ENCODE peak calls at places on chromosomes 4 and X, in seven cellular contexts. G is NCI-H1105 treated with DMSO at 0.1 percent for 48 hours; P is NCI-H1930; T is NCI-H460; I is activated T-helper 1 cell treated with anti-CD3 and anti-CD28 coated beads, Interleukin-2, amount 50 U/mL, for 16 hours; C is AG04449; Y is naive thymus-derived CD8-positive, alpha-beta T cell. V is an unnamed sample.

GRCh38 chr4:1806596-1807257 is 13.6 kb downstream of the FGFR3 start:
- DNase-seq in I (no peak), P (no peak), Y (no peak), G (no peak), C (no peak), T (no peak), V (no peak)

GRCh38 chr4:7255996-7256395 is 63.7 kb downstream of the SORCS2 start:
- DNase-seq in C (no peak), Y (no peak), T (no peak), I (no peak), P (no peak), G (no peak), V (no peak)

GRCh38 chrX:53262189-53262917 is 19.0 kb downstream of the IQSEC2 start:
- DNase-seq in T (no peak), I (no peak), C (no peak), Y (no peak), G (no peak), P (no peak), V (no peak)

GRCh38 chrX:154785711-154786110 is 19.6 kb downstream of the MPP1 start:
- DNase-seq in T (no peak), Y (no peak), G (no peak), C (no peak), I (no peak), P (no peak), V (no peak)

GRCh38 chrX:134481339-134481738 is 21.4 kb downstream of the HPRT1 start:
- DNase-seq in Y (no peak), C (no peak), I (no peak), G (no peak), T (no peak), P (no peak), V (no peak)

GRCh38 chrX:150100261-150100660 is 162.0 kb upstream of the EOLA2 start:
- DNase-seq in C (peak), I (no peak), G (no peak), T (no peak), Y (no peak), P (no peak), V (no peak)

GRCh38 chr4:88940506-88940905 is 116.5 kb downstream of the FAM13A start:
- DNase-seq in I (no peak), G (no peak), C (no peak), T (no peak), Y (no peak), P (no peak), V (no peak)

GRCh38 chrX:108304210-108304609 is 134.0 kb downstream of the COL4A6 start:
- DNase-seq in I (no peak), Y (no peak), P (no peak), C (no peak), T (no peak), G (peak), V (no peak)

GRCh38 chr4:105369988-105370387 is 103.9 kb downstream of the PPA2 start:
- DNase-seq in C (peak), G (no peak), Y (no peak), I (no peak), T (no peak), P (no peak), V (no peak)

GRCh38 chr4:183858011-183858615 is 47.0 kb upstream of the STOX2 start:
- DNase-seq in T (no peak), P (no peak), I (no peak), C (no peak), Y (no peak), G (no peak), V (no peak)

GRCh38 chr4:124640037-124640730 is 72.3 kb downstream of the ANKRD50 start:
- DNase-seq in T (peak), P (no peak), G (no peak), Y (no peak), C (no peak), I (no peak), V (peak)

GRCh38 chr4:742096-742741 is 36.6 kb downstream of the PCGF3 start:
- DNase-seq in I (no peak), G (no peak), C (no peak), Y (no peak), P (no peak), T (no peak), V (no peak)

GRCh38 chr4:8906991-8907595 is 35.5 kb upstream of the HMX1 start:
- DNase-seq in G (no peak), Y (no peak), P (no peak), I (no peak), T (no peak), C (no peak), V (no peak)

GRCh38 chr4:53014881-53015280 is 152.8 kb downstream of the RASL11B start:
- DNase-seq in Y (no peak), C (no peak), T (no peak), I (no peak), G (no peak), P (no peak), V (no peak)

GRCh38 chr4:94641702-94642560 is 115.8 kb upstream of the BMPR1B start:
- DNase-seq in P (no peak), I (no peak), Y (no peak), T (peak), G (no peak), C (no peak), V (peak)

GRCh38 chr4:120096508-120097297 is 30.1 kb upstream of the MAD2L1 start:
- DNase-seq in G (no peak), Y (no peak), C (no peak), P (no peak), I (no peak), T (no peak), V (no peak)